ENCODE peak calls at places on chromosomes 7 and 10, in four cellular contexts. B is GM12878, W is HL-60, H is K562. Q is an unnamed sample.

GRCh38 chr10:116728526-116729096 is 13.8 kb downstream of the HSPA12A start:
- DNase-seq in B (no peak), W (no peak), H (no peak), Q (no peak)

GRCh38 chr7:118281196-118281595 is 56.7 kb downstream of the ANKRD7 start:
- DNase-seq in B (no peak), W (no peak), H (no peak), Q (no peak)

GRCh38 chr7:138842111-138842510 is 44.1 kb upstream of the ATP6V0A4 start:
- DNase-seq in B (no peak), W (no peak), H (peak; percentile 35), Q (no peak)

GRCh38 chr7:149209518-149210269 is 14.3 kb downstream of the ZNF282 start:
- DNase-seq in B (no peak), W (peak; percentile 55), H (peak; percentile 88), Q (peak; percentile 58)

GRCh38 chr7:12258074-12258473 is 47.0 kb downstream of the TMEM106B start:
- DNase-seq in B (no peak), W (no peak), H (no peak), Q (no peak)

GRCh38 chr10:13885238-13885990 is 298.6 kb downstream of the PRPF18 start:
- DNase-seq in B (no peak), W (no peak), H (no peak), Q (no peak)

GRCh38 chr10:79146611-79147130 is 77.9 kb downstream of the ZMIZ1 start:
- DNase-seq in B (no peak), W (no peak), H (no peak), Q (no peak)

GRCh38 chr7:101896312-101896711 is 78.9 kb downstream of the CUX1 start:
- DNase-seq in B (no peak), W (no peak), H (no peak), Q (no peak)

GRCh38 chr10:69906425-69906824 is 104.7 kb downstream of the COL13A1 start:
- DNase-seq in B (no peak), W (no peak), H (peak; percentile 55), Q (no peak)

GRCh38 chr7:30285531-30286284 is 1.3 kb downstream of the ZNRF2 start:
- DNase-seq in B (no peak), W (peak; percentile 91), H (no peak), Q (no peak)

GRCh38 chr10:34655286-34656170 is 159.6 kb downstream of the PARD3 start:
- DNase-seq in B (no peak), W (peak; percentile 24), H (peak; percentile 52), Q (no peak)

GRCh38 chr10:119370972-119371703 is 163.8 kb downstream of the GRK5 start:
- DNase-seq in B (no peak), W (no peak), H (no peak), Q (no peak)

GRCh38 chr10:17993361-17993760 is 41.6 kb downstream of the SLC39A12 start:
- DNase-seq in B (no peak), W (no peak), H (no peak), Q (no peak)

GRCh38 chr10:79060641-79061255 is 8.0 kb upstream of the ZMIZ1 start:
- DNase-seq in B (no peak), W (no peak), H (no peak), Q (no peak)

GRCh38 chr10:48224979-48225560 is 49.4 kb downstream of the FRMPD2 start:
- DNase-seq in B (no peak), W (no peak), H (no peak), Q (no peak)

GRCh38 chr10:100911472-100911871 is 1.3 kb upstream of the SLF2 start:
- DNase-seq in B (no peak), W (no peak), H (no peak), Q (no peak)

GRCh38 chr7:15330943-15331342 is 230.9 kb downstream of the AGMO start:
- DNase-seq in B (no peak), W (no peak), H (no peak), Q (no peak)

GRCh38 chr10:119859422-119860258 is 13.0 kb downstream of the MCMBP start:
- DNase-seq in B (no peak), W (no peak), H (no peak), Q (no peak)

GRCh38 chr7:157498690-157499089 is 161.9 kb downstream of the DNAJB6 start:
- DNase-seq in B (no peak), W (no peak), H (no peak), Q (no peak)
- TF ChIP-seq SPI1 in B (no peak), W (no peak), H (no peak), Q (no peak)

GRCh38 chr7:22588396-22588795 is 88.4 kb upstream of the STEAP1B start:
- DNase-seq in B (no peak), W (no peak), H (no peak), Q (no peak)
- TF ChIP-seq SPI1 in B (no peak), W (no peak), H (no peak), Q (no peak)

GRCh38 chr7:37284805-37285211 is 163.9 kb downstream of the ELMO1 start:
- DNase-seq in B (peak; percentile 9), W (peak; percentile 23), H (peak; percentile 35), Q (peak; percentile 22)
- TF ChIP-seq SPI1 in B (no peak), W (no peak), H (no peak), Q (no peak)

GRCh38 chr10:3122034-3122433 is 50.5 kb downstream of the PITRM1 start:
- DNase-seq in B (no peak), W (no peak), H (no peak), Q (no peak)

GRCh38 chr10:3122486-3123205 is 49.9 kb downstream of the PITRM1 start:
- DNase-seq in B (no peak), W (no peak), H (no peak), Q (no peak)

GRCh38 chr10:3117486-3117885 is 50.1 kb downstream of the PFKP start:
- DNase-seq in B (no peak), W (no peak), H (no peak), Q (no peak)

GRCh38 chr10:3118621-3119020 is 51.3 kb downstream of the PFKP start:
- DNase-seq in B (no peak), W (no peak), H (no peak), Q (no peak)

GRCh38 chr10:3119796-3120459 is 52.6 kb downstream of the PFKP start:
- DNase-seq in B (no peak), W (no peak), H (peak; percentile 51), Q (peak; percentile 55)
- TF ChIP-seq SPI1 in B (no peak), W (no peak), H (no peak), Q (no peak)

DNA sequence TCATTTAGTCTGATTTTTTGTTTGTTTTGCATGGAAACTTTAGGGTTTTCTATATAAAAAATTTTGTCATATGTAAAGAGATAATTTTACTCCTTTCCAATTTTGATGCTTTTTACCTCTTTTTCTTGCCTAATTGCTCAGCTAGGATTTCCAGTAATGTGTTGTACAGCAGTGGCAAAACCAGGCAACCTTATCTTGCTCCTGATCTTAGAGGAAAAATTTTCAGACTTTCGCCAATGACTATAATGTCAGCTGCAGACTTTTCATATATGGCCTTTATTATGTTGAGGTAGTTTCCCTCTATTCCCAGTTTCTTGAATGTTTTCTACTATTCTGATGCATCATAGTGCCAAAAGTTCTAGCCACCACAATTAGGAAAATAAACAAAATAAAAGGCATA is 126.3 kb downstream of the ALOX5 start:
- DNase-seq in B (no peak), W (no peak), H (no peak), Q (no peak)
- TF ChIP-seq SPI1 in B (no peak), W (no peak), H (no peak), Q (no peak)

Q was measured in GM12891.